ENCODE peak calls at places on chromosomes 7 and 10, in nine cellular contexts. K, X, T, C, R, L, M, V and E are unnamed samples.

GRCh38 chr7:104530243-104530642 is 201.8 kb downstream of the LHFPL3 start:
- DNase-seq in L (no peak), X (no peak), M (no peak), V (no peak), C (no peak), R (no peak), T (no peak), K (no peak), E (no peak)

GRCh38 chr10:29228586-29228985 is 60.3 kb upstream of the LYZL1 start:
- DNase-seq in L (no peak), M (no peak), R (no peak), K (no peak), C (no peak), V (no peak), X (no peak), T (no peak), E (no peak)

GRCh38 chr7:150956395-150957118 is 21.6 kb downstream of the KCNH2 start:
- DNase-seq in M (no peak), L (no peak), X (no peak), C (no peak), K (no peak), R (no peak), V (no peak), T (no peak), E (no peak)

GRCh38 chr7:100675581-100676350 is 2.2 kb downstream of the GNB2 start:
- DNase-seq in X (peak; percentile 92), M (no peak), T (peak; percentile 51), V (peak; percentile 80), R (peak; percentile 94), L (peak; percentile 78), K (peak; percentile 93), C (peak; percentile 83), E (no peak)

GRCh38 chr7:12802070-12802469 is 114.6 kb downstream of the ARL4A start:
- DNase-seq in K (no peak), V (peak; percentile 69), C (no peak), M (peak; percentile 42), L (no peak), R (no peak), X (no peak), T (no peak), E (no peak)

GRCh38 chr7:149776305-149776704 is 2.9 kb upstream of the ZNF467 start:
- DNase-seq in X (peak; percentile 83), V (peak; percentile 48), R (peak; percentile 84), T (peak; percentile 56), C (no peak), K (no peak), M (no peak), L (no peak), E (no peak)

GRCh38 chr10:132335189-132336063 is 3.4 kb downstream of the LRRC27 start:
- DNase-seq in X (peak; percentile 89), K (no peak), L (no peak), T (no peak), M (no peak), V (no peak), R (peak; percentile 74), C (peak; percentile 37), E (no peak)

GRCh38 chr10:78210548-78210947 is 176.9 kb downstream of the RPS24 start:
- DNase-seq in X (no peak), V (no peak), L (no peak), M (no peak), T (no peak), K (no peak), R (no peak), C (no peak), E (no peak)

GRCh38 chr7:123747620-123748141 is 1.1 kb downstream of the WASL start:
- DNase-seq in M (peak; percentile 39), X (peak; percentile 57), K (peak; percentile 79), R (peak; percentile 71), T (peak; percentile 69), L (peak; percentile 16), C (peak; percentile 83), V (peak; percentile 81), E (peak; percentile 61)

GRCh38 chr7:117961235-117961634 is 88.0 kb upstream of the CTTNBP2 start:
- DNase-seq in M (no peak), T (no peak), V (no peak), X (no peak), R (no peak), K (no peak), C (no peak), L (no peak), E (no peak)

GRCh38 chr10:88927291-88927690 is 25.3 kb downstream of the ACTA2 start:
- DNase-seq in K (no peak), V (no peak), T (no peak), L (no peak), M (no peak), C (no peak), R (no peak), X (no peak), E (no peak)

GRCh38 chr10:93600861-93601773 is at the start of gene RBP4:
- DNase-seq in L (no peak), K (no peak), C (no peak), T (peak; percentile 27), M (no peak), R (no peak), X (no peak), V (peak; percentile 41), E (no peak)

GRCh38 chr7:132072165-132072564 is 504.1 kb downstream of the PLXNA4 start:
- DNase-seq in V (no peak), K (no peak), R (no peak), X (no peak), M (no peak), L (no peak), T (no peak), C (no peak), E (no peak)

GRCh38 chr10:92689663-92690210 is at the start of gene HHEX:
- DNase-seq in X (peak; percentile 84), R (peak; percentile 77), K (no peak), L (no peak), C (peak; percentile 50), T (peak; percentile 61), M (peak; percentile 37), V (peak; percentile 65), E (no peak)

GRCh38 chr10:49174261-49174925 is 13.8 kb downstream of the TMEM273 start:
- DNase-seq in K (peak; percentile 58), M (no peak), T (no peak), V (peak; percentile 15), L (no peak), X (no peak), C (no peak), R (no peak), E (no peak)

GRCh38 chr10:92837462-92837861 is 10.9 kb upstream of the EXOC6 start:
- DNase-seq in C (peak; percentile 32), V (no peak), T (no peak), X (no peak), K (no peak), M (no peak), L (no peak), R (no peak), E (no peak)

GRCh38 chr7:5351508-5352265 is 68.9 kb downstream of the SLC29A4 start:
- DNase-seq in X (no peak), C (no peak), M (no peak), L (no peak), V (no peak), K (no peak), R (peak; percentile 48), T (no peak), E (no peak)

GRCh38 chr7:5352440-5353010 is 69.8 kb downstream of the SLC29A4 start:
- DNase-seq in L (no peak), C (no peak), T (no peak), M (no peak), K (no peak), V (no peak), R (peak; percentile 59), X (no peak), E (no peak)

GRCh38 chr7:5357951-5358350 is 65.7 kb downstream of the TNRC18 start:
- DNase-seq in M (no peak), V (no peak), R (no peak), L (no peak), C (no peak), X (no peak), K (no peak), T (no peak), E (no peak)

GRCh38 chr7:5356751-5357119 is 66.9 kb downstream of the TNRC18 start:
- DNase-seq in K (no peak), R (no peak), V (no peak), M (no peak), C (no peak), L (no peak), T (no peak), X (no peak), E (no peak)

GRCh38 chr7:5354460-5355279 is 69.0 kb downstream of the TNRC18 start:
- DNase-seq in R (peak; percentile 95), C (no peak), K (peak; percentile 88), X (no peak), T (no peak), V (peak; percentile 91), L (no peak), M (no peak), E (no peak)
- H3K36me3 ChIP-seq in R (peaks cover 40% of the 10 kb centered on the region), C (peaks cover 88% of the 10 kb centered on the region), K (peaks cover 73% of the 10 kb centered on the region), X (peaks cover 97% of the 10 kb centered on the region), T (peaks cover 27% of the 10 kb centered on the region), V (peaks cover 17% of the 10 kb centered on the region), L (peaks cover 9% of the 10 kb centered on the region), M (peaks cover 30% of the 10 kb centered on the region), E (peaks cover 2% of the 10 kb centered on the region)

GRCh38 chr7:155398944-155399343 is 59.0 kb upstream of the EN2 start:
- DNase-seq in R (no peak), V (no peak), L (no peak), T (no peak), K (no peak), X (no peak), M (no peak), C (peak; percentile 49), E (no peak)
- H3K27me3 ChIP-seq in R (peaks cover 1% of the 10 kb centered on the region), V (peaks cover 7% of the 10 kb centered on the region), L (peaks cover 39% of the 10 kb centered on the region), T (peaks cover 96% of the 10 kb centered on the region), K (peaks cover 91% of the 10 kb centered on the region), X (peaks cover 21% of the 10 kb centered on the region), M (no peaks in the 10 kb centered on the region), C (peaks cover 21% of the 10 kb centered on the region), E (no peaks in the 10 kb centered on the region)

DNA sequence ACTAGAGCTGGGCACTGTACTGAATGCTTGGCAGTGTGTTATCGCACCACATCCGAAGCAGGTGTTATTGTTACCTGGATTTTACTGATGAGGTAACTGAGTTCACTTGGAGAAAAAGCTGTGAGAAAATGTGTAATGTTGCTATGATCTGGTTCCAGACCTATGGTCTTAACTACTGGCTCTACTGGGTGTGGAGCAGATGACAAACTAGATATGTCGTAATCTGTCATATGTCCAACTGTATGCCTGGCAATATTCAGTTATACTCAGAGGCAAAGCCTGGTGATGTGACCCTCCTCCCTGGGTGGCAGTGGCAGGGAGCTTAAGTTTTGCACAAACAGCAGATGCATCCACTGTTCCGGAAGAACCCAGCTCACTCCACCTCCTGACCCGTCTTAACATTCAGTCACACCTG is 23.5 kb downstream of the SCD start:
- DNase-seq in T (no peak), X (no peak), V (peak; percentile 73), M (peak; percentile 72), R (no peak), C (peak; percentile 43), K (no peak), L (no peak), E (no peak)
- H3K4me3 ChIP-seq in T (peak overlapping the region; percentile 37), X (no peak overlapping the region), V (no peak overlapping the region), M (peak overlapping the region; percentile 23), R (no peak overlapping the region), C (no peak overlapping the region), K (peak overlapping the region; percentile 26), L (no peak overlapping the region), E (no peak overlapping the region)

DNA sequence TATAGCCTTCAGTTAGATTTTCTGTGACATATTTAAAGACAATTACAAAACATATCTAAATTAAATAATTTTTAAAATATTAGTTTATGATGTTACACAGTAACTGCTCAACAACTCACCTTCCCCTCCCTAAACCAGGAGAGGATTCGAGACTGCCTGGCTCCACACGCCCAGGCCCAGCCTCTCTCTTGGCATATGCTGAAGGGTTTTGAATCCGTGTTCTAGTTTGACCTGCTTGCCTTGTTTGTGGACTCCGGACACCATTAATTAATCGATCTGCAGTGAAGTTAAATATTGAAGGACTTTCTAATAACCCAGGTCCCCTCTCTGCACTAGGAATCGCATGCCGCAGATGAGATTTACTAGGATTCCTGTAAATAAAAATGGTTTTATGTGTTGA is 106.6 kb downstream of the LARP4B start:
- DNase-seq in K (no peak), M (no peak), C (no peak), L (no peak), R (no peak), X (no peak), T (no peak), V (no peak), E (no peak)
- H3K36me3 ChIP-seq in K (peaks cover 95% of the 10 kb centered on the region), M (peaks cover 47% of the 10 kb centered on the region), C (peaks cover 97% of the 10 kb centered on the region), L (peaks cover 8% of the 10 kb centered on the region), R (peaks cover 80% of the 10 kb centered on the region), X (peaks cover 99% of the 10 kb centered on the region), T (no peaks in the 10 kb centered on the region), V (peaks cover 27% of the 10 kb centered on the region), E (peaks cover 13% of the 10 kb centered on the region)